ENCODE peak calls at places on chromosomes 2 and 18, in six cellular contexts. E is GM23338, J is SK-N-SH, Q is neural progenitor cell, P is PC-3, L is HCT116. H is an unnamed sample.

GRCh38 chr2:104863229-104863584 is 9.3 kb downstream of the POU3F3 start:
- DNase-seq in E (peak), P (no peak), J (no peak), L (no peak), Q (no peak), H (no peak)

GRCh38 chr18:33440384-33441043 is at the start of gene CCDC178:
- DNase-seq in L (no peak), P (no peak), J (peak), Q (peak), E (peak), H (no peak)

GRCh38 chr2:133598769-133599168 is 30.5 kb upstream of the NCKAP5 start:
- DNase-seq in L (no peak), J (no peak), E (no peak), P (no peak), Q (no peak), H (no peak)

GRCh38 chr18:77105021-77105420 is 27.6 kb downstream of the MBP start:
- DNase-seq in E (no peak), L (no peak), P (no peak), J (no peak), Q (no peak), H (no peak)

GRCh38 chr2:193276988-193277387 is 1082.3 kb upstream of the TMEFF2 start:
- DNase-seq in E (no peak), J (no peak), Q (no peak), L (no peak), P (no peak), H (no peak)

GRCh38 chr18:30889582-30890301 is 152.8 kb downstream of the DSC3 start:
- DNase-seq in L (peak), P (peak), Q (peak), E (peak), J (peak), H (peak)

GRCh38 chr2:30190637-30191036 is 40.7 kb upstream of the LBH start:
- DNase-seq in Q (no peak), J (no peak), L (no peak), P (no peak), E (peak), H (no peak)

GRCh38 chr18:79424008-79424565 is 28.4 kb downstream of the NFATC1 start:
- DNase-seq in P (no peak), Q (no peak), L (no peak), J (no peak), E (no peak), H (no peak)

GRCh38 chr2:196159223-196159892 is 12.0 kb downstream of the STK17B start:
- DNase-seq in P (peak), Q (no peak), J (no peak), E (no peak), L (no peak), H (no peak)

DNA sequence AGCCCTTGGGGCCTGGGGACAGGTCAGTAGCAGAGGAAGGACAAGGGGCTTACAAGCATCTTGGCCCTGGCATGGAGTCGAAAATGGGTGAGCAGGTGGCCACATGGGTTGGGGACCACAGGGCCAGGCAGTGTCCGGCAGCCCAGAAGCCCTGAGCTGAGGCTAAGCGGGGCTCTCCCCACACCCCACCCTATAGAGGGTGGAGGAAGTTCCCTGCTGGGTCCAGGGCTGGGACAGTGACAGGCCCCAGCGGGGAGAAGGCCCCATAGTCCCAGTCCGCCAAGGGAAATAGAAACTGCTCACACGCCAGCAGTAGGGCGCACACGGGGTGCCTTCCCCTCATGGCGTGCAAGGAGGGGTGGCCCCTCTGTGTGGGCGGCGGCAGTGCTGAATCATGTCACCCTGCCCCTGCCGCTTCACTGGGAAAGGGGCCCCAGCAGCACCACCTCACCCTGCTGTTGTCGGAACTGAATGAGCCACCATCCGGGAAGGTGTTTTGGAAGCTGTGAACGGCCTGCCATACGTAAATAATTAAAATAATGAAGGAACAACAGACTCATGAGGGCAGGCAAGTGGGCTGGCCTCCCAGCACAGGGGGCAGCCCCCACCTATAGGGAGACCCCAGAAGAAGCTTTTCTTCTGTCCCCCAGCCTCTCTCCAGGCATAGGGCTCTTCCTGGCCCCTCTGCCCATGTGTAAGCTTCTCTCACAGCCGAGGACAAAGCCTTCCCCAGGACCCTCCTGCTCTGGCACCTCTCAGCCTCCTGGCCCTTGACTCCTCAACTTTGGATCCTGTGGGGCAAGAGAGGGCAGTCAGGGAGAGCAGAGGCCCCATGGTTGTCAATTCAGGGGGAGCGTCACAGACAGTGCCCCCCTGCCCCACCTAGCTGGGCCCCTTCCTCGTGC is 12.7 kb upstream of the DUSP2 start:
- DNase-seq in E (no peak), L (no peak), J (peak), P (no peak), Q (no peak), H (no peak)
- H3K4me3 ChIP-seq in E (no peak), L (no peak), J (no peak), P (no peak), Q (no peak), H (peak)

DNA sequence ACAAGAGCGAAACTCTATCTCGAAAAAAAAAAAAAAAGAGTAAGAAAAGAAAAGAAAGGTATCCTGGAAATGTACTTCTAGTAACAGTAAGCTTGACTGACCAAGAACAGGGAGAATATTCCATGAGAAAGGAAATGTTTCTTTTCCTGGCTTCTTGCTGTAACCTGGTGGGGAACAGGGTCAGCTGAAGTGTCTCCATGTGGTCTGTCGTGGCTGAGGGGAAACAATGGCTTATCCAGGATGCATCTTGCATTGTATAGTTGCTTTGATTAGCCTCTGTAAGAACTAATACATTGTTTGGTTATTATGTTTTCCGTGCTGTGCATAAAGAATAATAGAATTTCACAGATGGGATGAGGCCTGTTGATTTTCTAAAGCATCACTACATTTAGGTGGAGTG is 4.9 kb downstream of the CREG2 start:
- DNase-seq in J (no peak), P (no peak), Q (no peak), E (no peak), L (no peak), H (no peak)
- H2AFZ ChIP-seq in J (no peak), P (no peak), Q (no peak), E (no peak), L (no peak), H (no peak)

DNA sequence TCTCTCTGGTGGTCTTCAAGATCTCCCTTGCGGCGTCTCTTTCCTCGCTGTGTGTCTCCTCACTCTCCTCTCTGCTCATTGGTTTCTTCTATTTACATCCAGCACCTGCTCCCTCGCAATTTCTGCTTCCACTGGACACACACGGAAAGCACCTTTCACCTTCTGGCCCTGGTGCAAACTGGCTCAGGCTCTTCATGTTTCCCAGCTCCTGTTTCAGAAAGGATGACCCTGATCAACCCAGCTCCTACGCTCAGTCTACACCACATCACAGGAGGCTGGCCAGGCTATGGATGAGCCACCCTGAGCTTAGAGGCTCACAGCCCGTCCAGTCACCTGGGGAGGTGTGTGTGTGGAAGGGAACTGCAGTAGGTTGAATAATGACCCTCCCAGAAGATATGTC is 72.7 kb downstream of the MCFD2 start:
- DNase-seq in L (no peak), E (no peak), P (no peak), Q (no peak), J (no peak), H (no peak)
- TF ChIP-seq EZH2phosphoT487 in L (no peak), E (no peak), P (no peak), Q (no peak), J (no peak), H (no peak)

DNA sequence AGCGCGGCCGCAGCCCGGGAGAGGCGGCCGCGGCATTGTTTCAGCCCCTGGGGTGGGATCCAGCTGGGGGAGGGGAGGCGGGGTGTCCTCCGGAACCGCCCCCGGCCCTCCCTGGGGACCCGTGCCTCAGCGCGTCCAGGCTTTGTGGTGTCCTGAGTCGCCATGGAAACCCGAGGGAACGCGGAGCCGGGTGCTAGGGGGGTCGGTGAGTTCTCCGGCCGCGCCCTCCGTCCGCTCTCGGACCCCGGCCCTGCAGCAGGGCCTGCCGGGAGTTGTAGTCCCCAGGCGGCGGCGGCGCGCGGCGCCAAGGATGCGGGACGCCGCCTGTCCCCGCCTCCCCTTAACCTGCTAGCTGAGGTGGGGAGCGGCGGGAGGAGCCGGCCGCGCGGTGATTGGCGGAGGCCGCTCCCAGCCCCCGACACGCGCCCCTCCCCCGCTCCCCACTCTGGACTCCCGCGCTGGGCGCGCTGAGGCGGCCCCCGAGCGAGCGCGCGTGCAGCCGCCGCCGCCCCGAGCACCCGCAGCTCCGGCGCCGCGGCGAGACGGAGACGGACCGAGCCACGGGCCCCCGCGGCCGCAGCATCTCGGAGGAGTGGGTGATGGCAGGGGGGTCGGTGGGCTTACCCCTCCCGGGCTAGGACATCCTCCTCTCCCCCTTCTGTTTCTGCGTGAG is at the start of gene DPYSL5:
- DNase-seq in L (peak), E (peak), J (peak), Q (peak), P (no peak), H (no peak)
- H3K4me3 ChIP-seq in L (peak), E (peak), J (peak), Q (peak), P (peak), H (no peak)

H was measured in OCI-LY7.